ENCODE peak calls at places on chromosomes 2 and 18, in four cellular contexts. O is epithelial cell of esophagus, S is A549, H is AG04450. C is an unnamed sample.

GRCh38 chr18:11145413-11146191 is 3.8 kb downstream of the PIEZO2 start:
- DNase-seq in O (no peak), S (no peak), H (no peak), C (no peak)

GRCh38 chr2:236758406-236758805 is 188.8 kb downstream of the ACKR3 start:
- DNase-seq in O (no peak), S (no peak), H (no peak), C (no peak)

GRCh38 chr18:26088482-26088881 is 1.9 kb downstream of the SS18 start:
- DNase-seq in O (peak; percentile 19), S (no peak), H (no peak), C (no peak)

GRCh38 chr2:239225921-239226561 is 174.8 kb downstream of the HDAC4 start:
- DNase-seq in O (no peak), S (no peak), H (peak; percentile 60), C (no peak)

GRCh38 chr2:142179686-142180085 is 48.9 kb upstream of the LRP1B start:
- DNase-seq in O (peak; percentile 40), S (no peak), H (no peak), C (no peak)

GRCh38 chr18:48136051-48136543 is 205.6 kb upstream of the SMAD2 start:
- DNase-seq in O (no peak), S (no peak), H (no peak), C (no peak)

GRCh38 chr18:46555213-46555612 is 101.8 kb downstream of the LOXHD1 start:
- DNase-seq in O (no peak), S (no peak), H (no peak), C (no peak)

GRCh38 chr18:41226186-41226585 is 728.8 kb upstream of the PIK3C3 start:
- DNase-seq in O (peak; percentile 80), S (no peak), H (peak; percentile 6), C (no peak)

GRCh38 chr2:219247678-219248642 is 2.7 kb downstream of the STK16 start:
- DNase-seq in O (peak; percentile 24), S (peak; percentile 53), H (no peak), C (no peak)

GRCh38 chr2:218023636-218024035 is 20.8 kb upstream of the TNS1 start:
- DNase-seq in O (no peak), S (no peak), H (no peak), C (peak; percentile 4)

GRCh38 chr18:9095297-9096012 is 7.0 kb upstream of the NDUFV2 start:
- DNase-seq in O (no peak), S (peak; percentile 13), H (peak; percentile 37), C (no peak)

GRCh38 chr18:6401687-6402086 is 13.0 kb downstream of the L3MBTL4 start:
- DNase-seq in O (no peak), S (no peak), H (no peak), C (no peak)

GRCh38 chr18:8771930-8772329 is 66.6 kb downstream of the MTCL1 start:
- DNase-seq in O (peak; percentile 22), S (no peak), H (no peak), C (peak; percentile 33)

GRCh38 chr2:29444150-29444549 is 328.9 kb downstream of the CLIP4 start:
- DNase-seq in O (no peak), S (no peak), H (no peak), C (no peak)

GRCh38 chr18:3914116-3914515 is 464.1 kb downstream of the TGIF1 start:
- DNase-seq in O (no peak), S (no peak), H (no peak), C (no peak)

GRCh38 chr2:199344012-199344411 is 113.7 kb downstream of the SATB2 start:
- DNase-seq in O (no peak), S (no peak), H (no peak), C (no peak)

GRCh38 chr2:26412091-26412673 is 10.5 kb downstream of the DRC1 start:
- DNase-seq in O (no peak), S (peak; percentile 89), H (no peak), C (no peak)

GRCh38 chr2:127105656-127106456 is 1.1 kb downstream of the BIN1 start:
- DNase-seq in O (peak; percentile 20), S (no peak), H (no peak), C (no peak)

GRCh38 chr2:239806276-239806675 is 218.9 kb downstream of the NDUFA10 start:
- DNase-seq in O (no peak), S (no peak), H (no peak), C (no peak)

GRCh38 chr2:70903641-70904340 is 31.9 kb upstream of the ATP6V1B1 start:
- DNase-seq in O (no peak), S (no peak), H (no peak), C (no peak)

GRCh38 chr2:70903171-70903570 is 32.5 kb upstream of the ATP6V1B1 start:
- DNase-seq in O (no peak), S (no peak), H (no peak), C (no peak)

GRCh38 chr2:70905443-70905842 is 30.3 kb upstream of the ATP6V1B1 start:
- DNase-seq in O (no peak), S (no peak), H (no peak), C (no peak)

GRCh38 chr2:70906022-70906421 is 29.7 kb upstream of the ATP6V1B1 start:
- DNase-seq in O (no peak), S (no peak), H (no peak), C (no peak)

GRCh38 chr2:70904371-70905216 is 31.1 kb upstream of the ATP6V1B1 start:
- DNase-seq in O (no peak), S (no peak), H (no peak), C (no peak)
- H3K4me3 ChIP-seq in O (no peak overlapping the region), S (no peak overlapping the region), H (no peak overlapping the region), C (no peak overlapping the region)

GRCh38 chr18:59899298-59900221 is at the start of gene PMAIP1:
- DNase-seq in O (peak; percentile 93), S (peak; percentile 91), H (peak; percentile 93), C (peak; percentile 54)
- TF ChIP-seq CTCF in O (no peak), S (no peak), H (no peak), C (no peak)

GRCh38 chr2:119247844-119248271 is 24.2 kb downstream of the STEAP3 start:
- DNase-seq in O (no peak), S (no peak), H (no peak), C (no peak)

GRCh38 chr2:119249311-119249710 is 25.7 kb downstream of the STEAP3 start:
- DNase-seq in O (no peak), S (no peak), H (no peak), C (no peak)

GRCh38 chr2:119246884-119247843 is 23.5 kb downstream of the STEAP3 start:
- DNase-seq in O (no peak), S (no peak), H (no peak), C (no peak)

GRCh38 chr2:119248751-119249150 is 25.1 kb downstream of the STEAP3 start:
- DNase-seq in O (no peak), S (no peak), H (no peak), C (no peak)

DNA sequence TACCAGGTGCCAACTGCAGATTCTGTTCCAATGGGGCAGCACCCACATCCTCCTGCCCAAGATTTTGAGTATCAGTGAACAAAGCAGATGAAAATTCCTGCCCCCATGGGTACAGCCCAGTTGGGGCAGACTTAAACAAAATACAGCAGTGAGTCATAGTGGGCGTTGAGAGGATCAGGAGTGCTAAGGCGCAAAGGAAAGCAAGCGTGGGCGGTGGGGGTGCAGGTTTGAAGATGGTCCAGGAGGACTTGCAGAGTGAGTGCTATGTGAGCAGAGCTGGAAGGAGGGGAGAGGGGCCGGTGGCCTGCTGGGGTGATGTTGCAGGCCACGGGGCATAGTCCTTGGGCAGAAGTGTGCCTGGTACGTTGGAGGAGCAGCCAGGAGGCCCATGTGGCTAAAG is 24.7 kb downstream of the STEAP3 start:
- DNase-seq in O (peak; percentile 88), S (no peak), H (peak; percentile 60), C (no peak)
- H3K4me3 ChIP-seq in O (no peak overlapping the region), S (no peak overlapping the region), H (no peak overlapping the region), C (no peak overlapping the region)

DNA sequence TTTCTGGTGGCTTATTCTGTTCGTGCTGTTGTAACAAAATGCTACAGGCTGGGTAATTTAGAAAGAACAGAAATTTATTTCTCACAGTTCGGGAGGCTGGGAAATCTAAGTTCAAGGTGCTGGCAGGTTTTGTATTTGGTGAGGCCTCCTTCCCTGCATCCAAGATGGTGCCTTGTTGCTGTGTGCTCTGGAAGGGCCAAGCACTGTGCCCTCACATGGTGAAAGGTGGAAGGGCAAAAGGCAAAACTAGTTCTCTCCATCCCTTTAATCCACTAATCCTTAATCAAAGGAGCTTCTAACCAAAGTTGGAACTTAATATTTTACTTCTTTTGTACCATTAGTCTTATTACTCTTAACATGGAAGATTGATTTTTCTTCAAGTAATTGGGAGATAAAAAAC is 7.4 kb downstream of the MRPL19 start:
- DNase-seq in O (no peak), S (no peak), H (no peak), C (no peak)
- TF ChIP-seq CTCF in O (no peak), S (no peak), H (no peak), C (no peak)

DNA sequence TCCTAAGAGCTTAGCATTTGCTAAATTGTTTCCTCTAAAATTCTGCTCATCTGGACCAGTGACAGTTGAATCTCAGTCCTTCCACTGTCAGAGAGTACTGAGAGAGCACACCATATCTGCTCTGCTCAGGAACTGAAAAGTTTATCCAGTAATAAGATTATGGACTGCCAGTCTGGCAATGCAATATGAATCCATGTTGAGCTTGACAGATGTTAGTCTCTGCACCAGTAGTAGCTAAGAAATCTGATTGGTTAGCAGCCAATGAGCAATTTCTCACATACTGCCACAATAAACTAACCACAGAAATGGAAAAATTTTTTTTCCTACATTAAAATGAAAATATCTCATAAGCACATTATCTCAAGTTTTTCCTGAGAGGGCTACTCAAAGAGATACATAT is 2.3 kb downstream of the PRKD3 start:
- DNase-seq in O (no peak), S (no peak), H (no peak), C (no peak)
- H3K4me3 ChIP-seq in O (no peak overlapping the region), S (no peak overlapping the region), H (peak overlapping the region; percentile 79), C (no peak overlapping the region)

DNA sequence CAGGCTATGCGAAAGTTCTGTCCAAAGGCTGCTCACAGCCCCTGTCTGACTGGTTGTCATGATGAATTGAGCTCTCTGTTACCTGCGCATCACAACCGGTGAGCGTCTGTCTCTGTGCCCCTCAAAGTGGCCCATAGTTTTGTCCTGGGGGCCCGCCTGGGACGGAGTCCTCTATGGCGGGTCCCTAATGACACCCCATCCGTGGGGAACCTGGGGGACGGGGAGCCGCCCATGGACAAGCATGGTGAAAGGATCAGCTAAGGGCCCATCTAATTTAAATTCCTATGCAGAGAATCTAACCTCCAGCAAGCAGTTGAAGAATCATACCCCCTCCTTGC is 473 bp downstream of the ELMOD3 start:
- DNase-seq in O (no peak), S (no peak), H (no peak), C (no peak)
- TF ChIP-seq CTCF in O (no peak), S (no peak), H (no peak), C (no peak)

GRCh38 chr2:111698743-111699554 is 185.0 kb downstream of the ANAPC1 start:
- DNase-seq in O (peak; percentile 98), S (peak; percentile 97), H (peak; percentile 96), C (peak; percentile 26)
- H3K4me3 ChIP-seq in O (no peak overlapping the region), S (peak overlapping the region; percentile 17), H (no peak overlapping the region), C (no peak overlapping the region)

DNA sequence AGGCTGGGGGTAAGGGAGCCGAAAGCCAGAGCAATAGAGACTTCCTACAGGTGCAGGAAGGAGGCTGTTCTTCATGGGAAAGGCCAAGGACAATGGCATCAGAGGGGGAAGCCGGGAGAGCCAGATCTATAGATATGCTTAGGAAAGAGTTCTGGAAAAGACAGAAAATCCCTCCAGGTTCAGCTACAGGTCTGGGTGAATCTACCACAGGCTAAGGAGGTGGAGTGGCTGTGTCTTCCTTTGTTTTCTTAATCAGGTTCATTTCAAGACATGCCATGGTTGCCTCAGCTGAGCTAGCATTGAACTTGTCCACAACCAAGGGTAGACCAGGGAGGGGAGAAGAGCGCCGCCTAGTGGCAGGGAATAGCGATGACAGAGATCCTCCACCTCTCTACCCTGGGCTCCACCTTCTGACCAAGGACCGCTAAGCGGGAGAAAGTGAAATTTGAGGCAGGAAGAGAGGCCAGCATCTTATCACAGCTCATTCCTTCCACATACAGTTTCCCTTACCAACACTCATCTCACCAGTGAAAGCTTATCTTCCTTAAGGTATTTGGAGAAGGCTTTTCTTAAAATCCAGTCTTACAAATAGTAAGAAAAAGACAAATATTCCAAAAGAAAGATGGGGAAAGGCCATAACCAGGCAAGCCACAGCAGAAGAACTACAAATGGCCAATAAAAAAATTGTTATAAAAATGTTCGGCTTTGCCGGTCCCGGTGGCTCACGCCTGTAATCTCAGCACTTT is 74.2 kb downstream of the VIT start:
- DNase-seq in O (peak; percentile 67), S (peak; percentile 76), H (no peak), C (no peak)
- TF ChIP-seq CTCF in O (peak; percentile 73), S (peak; percentile 78), H (peak; percentile 63), C (peak; percentile 12)

C was measured in tibial nerve.